ENCODE peak calls at places on chromosomes 1 and 21, in six cellular contexts. N is NT2/D1; E is activated naive CD8-positive, alpha-beta T cell treated with anti-CD3 and anti-CD28 coated beads, Interleukin-2, amount 10 ng/mL, durations not matched to agents 7 days and 5 days; X is kidney glomerular epithelial cell; T is AG10803; M is EH. V is an unnamed sample.
A peak's percentile ranks its signal among the peaks of the same experiment; 100 is the strongest.

GRCh38 chr1:241627453-241628329 is 12.5 kb downstream of the CHML start:
- DNase-seq in N (no peak), T (peak; percentile 77), M (peak; percentile 74), X (peak; percentile 89), E (no peak), V (no peak)

GRCh38 chr1:35243681-35244080 is 24.8 kb upstream of the ZMYM4 start:
- DNase-seq in E (no peak), N (no peak), T (no peak), M (no peak), X (no peak), V (no peak)

GRCh38 chr1:118821801-118822200 is 166.3 kb downstream of the TBX15 start:
- DNase-seq in N (no peak), T (peak; percentile 46), X (no peak), E (no peak), M (no peak), V (no peak)

GRCh38 chr1:170593173-170593572 is 61.2 kb downstream of the GORAB start:
- DNase-seq in M (peak; percentile 36), E (no peak), T (no peak), X (no peak), N (no peak), V (no peak)

GRCh38 chr1:150302338-150302737 is 8.7 kb downstream of the MRPS21 start:
- DNase-seq in X (no peak), T (no peak), M (no peak), N (peak; percentile 51), E (no peak), V (no peak)

GRCh38 chr1:224565186-224565585 is 50.9 kb upstream of the CNIH3 start:
- DNase-seq in X (no peak), N (no peak), E (no peak), M (peak; percentile 92), T (peak; percentile 91), V (peak; percentile 49)

GRCh38 chr1:194281372-194281771 is 1095.0 kb upstream of the B3GALT2 start:
- DNase-seq in M (no peak), T (no peak), X (no peak), N (no peak), E (no peak), V (no peak)

GRCh38 chr1:179228783-179229213 is 679 bp downstream of the ABL2 start:
- DNase-seq in X (no peak), M (peak; percentile 50), E (no peak), N (peak; percentile 35), T (peak; percentile 29), V (peak; percentile 67)

GRCh38 chr1:36157115-36157903 is 1.3 kb downstream of the MAP7D1 start:
- DNase-seq in E (no peak), X (no peak), M (peak; percentile 44), N (no peak), T (no peak), V (peak; percentile 58)

GRCh38 chr1:20125091-20125490 is 5.8 kb upstream of the PLA2G2D start:
- DNase-seq in X (no peak), N (no peak), M (no peak), E (no peak), T (no peak), V (no peak)

GRCh38 chr1:21568809-21569385 is 59.7 kb downstream of the ALPL start:
- DNase-seq in T (no peak), E (no peak), X (no peak), M (no peak), N (no peak), V (no peak)

GRCh38 chr1:107139833-107140702 is 771 bp upstream of the NTNG1 start:
- DNase-seq in N (peak; percentile 81), X (peak; percentile 67), T (peak; percentile 71), E (peak; percentile 48), M (peak; percentile 60), V (peak; percentile 81)

GRCh38 chr1:226185153-226186036 is 1.1 kb downstream of the ACBD3 start:
- DNase-seq in N (no peak), M (peak; percentile 61), E (no peak), X (no peak), T (peak; percentile 45), V (no peak)

GRCh38 chr1:227903614-227904501 is 43.9 kb downstream of the WNT9A start:
- DNase-seq in X (no peak), T (no peak), E (no peak), M (no peak), N (no peak), V (peak; percentile 76)

GRCh38 chr1:44929556-44929955 is 56.8 kb downstream of the EIF2B3 start:
- DNase-seq in N (no peak), T (no peak), E (no peak), X (no peak), M (peak; percentile 11), V (no peak)

GRCh38 chr1:39615086-39615662 is 24.3 kb downstream of the HEYL start:
- DNase-seq in T (no peak), N (no peak), E (no peak), M (no peak), X (no peak), V (no peak)

GRCh38 chr1:160748877-160749269 is 9.8 kb downstream of the SLAMF7 start:
- DNase-seq in T (no peak), X (no peak), E (no peak), N (no peak), M (no peak), V (no peak)

GRCh38 chr21:46182548-46183336 is 1.5 kb downstream of the SPATC1L start:
- DNase-seq in M (peak; percentile 14), E (no peak), N (no peak), X (no peak), T (no peak), V (peak; percentile 87)

V was measured in upper lobe of left lung.